ENCODE peak calls at places on chromosome 16, in eight cellular contexts. One of them, this sample, is unnamed. For H3K4me1, the result is how much of the 10 kb centered on the place peaks cover.

GRCh38 chr16:72989203-72989991 is 58.5 kb downstream of the ZFHX3 start:
- DNase-seq in esophagus squamous epithelium: no peak
- DNase-seq in body of pancreas: peak
- DNase-seq in aorta: no peak
- DNase-seq in fibroblast of lung: peak
- DNase-seq in adipocyte: peak
- DNase-seq in thoracic aorta: no peak
- DNase-seq in A673: peak
- DNase-seq in this sample: no peak

GRCh38 chr16:55559233-55559632 is 7.3 kb upstream of the CAPNS2 start:
- DNase-seq in aorta: no peak
- DNase-seq in adipocyte: peak
- DNase-seq in A673: no peak
- DNase-seq in thoracic aorta: no peak
- DNase-seq in fibroblast of lung: peak
- DNase-seq in esophagus squamous epithelium: no peak
- DNase-seq in body of pancreas: no peak
- DNase-seq in this sample: no peak

GRCh38 chr16:51374346-51374745 is 223.3 kb upstream of the SALL1 start:
- DNase-seq in aorta: no peak
- DNase-seq in A673: peak
- DNase-seq in body of pancreas: no peak
- DNase-seq in thoracic aorta: no peak
- DNase-seq in adipocyte: peak
- DNase-seq in esophagus squamous epithelium: no peak
- DNase-seq in fibroblast of lung: peak
- DNase-seq in this sample: no peak

GRCh38 chr16:22189473-22190168 is 16.5 kb upstream of the EEF2K start:
- DNase-seq in aorta: peak
- DNase-seq in esophagus squamous epithelium: peak
- DNase-seq in adipocyte: peak
- DNase-seq in A673: no peak
- DNase-seq in thoracic aorta: no peak
- DNase-seq in body of pancreas: peak
- DNase-seq in fibroblast of lung: peak
- DNase-seq in this sample: peak

GRCh38 chr16:11057696-11058345 is 113.5 kb downstream of the CLEC16A start:
- DNase-seq in thoracic aorta: no peak
- DNase-seq in fibroblast of lung: no peak
- DNase-seq in aorta: peak
- DNase-seq in esophagus squamous epithelium: no peak
- DNase-seq in body of pancreas: no peak
- DNase-seq in A673: peak
- DNase-seq in adipocyte: no peak
- DNase-seq in this sample: no peak

GRCh38 chr16:80517846-80518245 is 22.9 kb upstream of the DYNLRB2 start:
- DNase-seq in adipocyte: no peak
- DNase-seq in A673: no peak
- DNase-seq in thoracic aorta: no peak
- DNase-seq in fibroblast of lung: no peak
- DNase-seq in esophagus squamous epithelium: no peak
- DNase-seq in aorta: no peak
- DNase-seq in body of pancreas: no peak
- DNase-seq in this sample: no peak

GRCh38 chr16:79751785-79752184 is 151.2 kb upstream of the MAF start:
- DNase-seq in aorta: no peak
- DNase-seq in A673: no peak
- DNase-seq in esophagus squamous epithelium: no peak
- DNase-seq in body of pancreas: no peak
- DNase-seq in fibroblast of lung: peak
- DNase-seq in adipocyte: no peak
- DNase-seq in thoracic aorta: peak
- DNase-seq in this sample: no peak

GRCh38 chr16:84091460-84091859 is 25.3 kb downstream of the MBTPS1 start:
- DNase-seq in thoracic aorta: no peak
- DNase-seq in fibroblast of lung: no peak
- DNase-seq in aorta: no peak
- DNase-seq in adipocyte: no peak
- DNase-seq in esophagus squamous epithelium: no peak
- DNase-seq in body of pancreas: no peak
- DNase-seq in A673: no peak
- DNase-seq in this sample: peak

GRCh38 chr16:69754469-69755310 is at the start of gene NOB1:
- DNase-seq in aorta: peak
- DNase-seq in fibroblast of lung: peak
- DNase-seq in body of pancreas: peak
- DNase-seq in adipocyte: peak
- DNase-seq in A673: peak
- DNase-seq in thoracic aorta: peak
- DNase-seq in esophagus squamous epithelium: peak
- DNase-seq in this sample: peak

GRCh38 chr16:85935957-85936760 is 37.2 kb downstream of the IRF8 start:
- DNase-seq in A673: no peak
- DNase-seq in adipocyte: no peak
- DNase-seq in fibroblast of lung: no peak
- DNase-seq in body of pancreas: no peak
- DNase-seq in esophagus squamous epithelium: no peak
- DNase-seq in thoracic aorta: no peak
- DNase-seq in aorta: no peak
- DNase-seq in this sample: peak

GRCh38 chr16:87687998-87688529 is 77.7 kb downstream of the KLHDC4 start:
- DNase-seq in esophagus squamous epithelium: no peak
- DNase-seq in thoracic aorta: no peak
- DNase-seq in A673: no peak
- DNase-seq in body of pancreas: no peak
- DNase-seq in fibroblast of lung: no peak
- DNase-seq in adipocyte: no peak
- DNase-seq in aorta: no peak
- DNase-seq in this sample: no peak
- H3K4me1 ChIP-seq in esophagus squamous epithelium: under half
- H3K4me1 ChIP-seq in thoracic aorta: under half
- H3K4me1 ChIP-seq in A673: under half
- H3K4me1 ChIP-seq in body of pancreas: under half
- H3K4me1 ChIP-seq in fibroblast of lung: under half
- H3K4me1 ChIP-seq in adipocyte: under half
- H3K4me1 ChIP-seq in aorta: under half
- H3K4me1 ChIP-seq in this sample: under half

GRCh38 chr16:88462396-88462795 is 9.3 kb downstream of the ZFPM1 start:
- DNase-seq in adipocyte: no peak
- DNase-seq in body of pancreas: no peak
- DNase-seq in thoracic aorta: no peak
- DNase-seq in aorta: no peak
- DNase-seq in A673: no peak
- DNase-seq in fibroblast of lung: no peak
- DNase-seq in esophagus squamous epithelium: no peak
- DNase-seq in this sample: no peak

GRCh38 chr16:88463411-88463810 is 10.3 kb downstream of the ZFPM1 start:
- DNase-seq in aorta: no peak
- DNase-seq in adipocyte: no peak
- DNase-seq in esophagus squamous epithelium: no peak
- DNase-seq in A673: no peak
- DNase-seq in body of pancreas: no peak
- DNase-seq in fibroblast of lung: no peak
- DNase-seq in thoracic aorta: no peak
- DNase-seq in this sample: no peak

GRCh38 chr16:88459366-88460055 is 6.4 kb downstream of the ZFPM1 start:
- DNase-seq in fibroblast of lung: peak
- DNase-seq in A673: no peak
- DNase-seq in esophagus squamous epithelium: no peak
- DNase-seq in thoracic aorta: no peak
- DNase-seq in aorta: no peak
- DNase-seq in adipocyte: no peak
- DNase-seq in body of pancreas: no peak
- DNase-seq in this sample: no peak

GRCh38 chr16:88460496-88461169 is 7.6 kb downstream of the ZFPM1 start:
- DNase-seq in aorta: no peak
- DNase-seq in esophagus squamous epithelium: no peak
- DNase-seq in thoracic aorta: no peak
- DNase-seq in fibroblast of lung: no peak
- DNase-seq in adipocyte: no peak
- DNase-seq in A673: no peak
- DNase-seq in body of pancreas: no peak
- DNase-seq in this sample: no peak

DNA sequence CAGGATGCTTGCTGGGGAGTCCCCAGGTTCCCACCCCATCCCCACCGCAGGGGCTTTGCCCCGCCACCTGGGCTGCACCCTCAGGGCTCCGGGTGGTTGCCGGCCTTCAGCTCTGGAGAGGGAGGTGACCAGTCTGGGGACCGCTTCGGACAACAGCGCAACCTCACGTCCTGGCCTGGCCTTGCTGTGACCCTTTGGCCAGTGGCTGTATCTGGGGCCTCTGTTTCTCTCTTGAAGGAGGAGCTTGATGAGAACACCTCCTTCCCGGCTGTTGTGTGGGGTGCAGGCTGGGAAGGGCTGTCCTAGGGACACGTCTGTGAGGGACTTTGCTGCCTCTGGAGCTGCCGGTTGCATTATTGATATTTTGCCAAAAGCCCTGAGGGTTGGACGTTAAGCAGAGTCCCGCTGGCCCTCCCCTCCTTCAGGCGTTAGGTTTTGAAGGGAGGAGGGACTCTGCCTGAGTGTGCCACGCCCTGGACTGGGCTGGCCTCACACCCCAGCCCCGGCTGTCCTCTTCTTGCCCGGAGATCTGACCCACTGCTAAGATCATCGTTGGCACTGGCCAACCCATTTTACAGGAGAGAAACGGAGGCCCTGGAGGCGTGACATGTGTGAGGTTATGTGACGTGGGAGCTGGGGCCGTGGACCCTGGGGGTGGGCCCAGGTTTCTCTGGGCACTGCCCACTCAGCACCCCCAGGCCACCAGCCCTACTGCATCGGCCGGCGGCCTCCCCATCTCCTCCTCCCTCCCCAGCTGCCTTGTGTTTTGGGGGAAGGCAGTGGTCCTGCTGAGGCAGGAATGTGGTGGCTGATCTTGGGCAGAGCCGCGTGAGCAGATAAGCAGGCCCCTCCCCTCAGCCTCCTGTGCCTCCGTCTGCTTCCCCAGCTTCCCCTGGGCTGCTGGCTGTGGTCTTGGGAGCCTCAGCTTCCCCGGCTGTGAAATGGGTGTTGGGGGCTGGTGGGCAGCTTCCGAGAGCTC is 8.5 kb downstream of the ZFPM1 start:
- DNase-seq in thoracic aorta: no peak
- DNase-seq in A673: peak
- DNase-seq in aorta: no peak
- DNase-seq in adipocyte: no peak
- DNase-seq in esophagus squamous epithelium: no peak
- DNase-seq in fibroblast of lung: peak
- DNase-seq in body of pancreas: peak
- DNase-seq in this sample: no peak
- H3K4me1 ChIP-seq in thoracic aorta: under half
- H3K4me1 ChIP-seq in A673: under half
- H3K4me1 ChIP-seq in aorta: under half
- H3K4me1 ChIP-seq in adipocyte: under half
- H3K4me1 ChIP-seq in esophagus squamous epithelium: under half
- H3K4me1 ChIP-seq in fibroblast of lung: under half
- H3K4me1 ChIP-seq in body of pancreas: half or more
- H3K4me1 ChIP-seq in this sample: under half

GRCh38 chr16:49020436-49020835 is 261.2 kb downstream of the CBLN1 start:
- DNase-seq in A673: no peak
- DNase-seq in aorta: no peak
- DNase-seq in thoracic aorta: no peak
- DNase-seq in body of pancreas: no peak
- DNase-seq in adipocyte: no peak
- DNase-seq in fibroblast of lung: no peak
- DNase-seq in esophagus squamous epithelium: no peak
- DNase-seq in this sample: no peak
- H3K4me1 ChIP-seq in A673: under half
- H3K4me1 ChIP-seq in aorta: under half
- H3K4me1 ChIP-seq in thoracic aorta: under half
- H3K4me1 ChIP-seq in body of pancreas: under half
- H3K4me1 ChIP-seq in adipocyte: under half
- H3K4me1 ChIP-seq in fibroblast of lung: under half
- H3K4me1 ChIP-seq in esophagus squamous epithelium: under half
- H3K4me1 ChIP-seq in this sample: under half

GRCh38 chr16:66084306-66084705 is 282.2 kb upstream of the CDH5 start:
- DNase-seq in A673: no peak
- DNase-seq in thoracic aorta: no peak
- DNase-seq in esophagus squamous epithelium: no peak
- DNase-seq in body of pancreas: no peak
- DNase-seq in adipocyte: no peak
- DNase-seq in fibroblast of lung: no peak
- DNase-seq in aorta: no peak
- DNase-seq in this sample: no peak

GRCh38 chr16:66091462-66091861 is 275.0 kb upstream of the CDH5 start:
- DNase-seq in esophagus squamous epithelium: no peak
- DNase-seq in adipocyte: peak
- DNase-seq in body of pancreas: no peak
- DNase-seq in thoracic aorta: no peak
- DNase-seq in aorta: no peak
- DNase-seq in A673: no peak
- DNase-seq in fibroblast of lung: peak
- DNase-seq in this sample: no peak

GRCh38 chr16:66085651-66086050 is 280.8 kb upstream of the CDH5 start:
- DNase-seq in fibroblast of lung: no peak
- DNase-seq in esophagus squamous epithelium: no peak
- DNase-seq in body of pancreas: no peak
- DNase-seq in thoracic aorta: no peak
- DNase-seq in adipocyte: no peak
- DNase-seq in A673: no peak
- DNase-seq in aorta: no peak
- DNase-seq in this sample: no peak

GRCh38 chr16:66082424-66082823 is 284.1 kb upstream of the CDH5 start:
- DNase-seq in thoracic aorta: no peak
- DNase-seq in fibroblast of lung: no peak
- DNase-seq in esophagus squamous epithelium: no peak
- DNase-seq in adipocyte: no peak
- DNase-seq in body of pancreas: no peak
- DNase-seq in A673: no peak
- DNase-seq in aorta: no peak
- DNase-seq in this sample: no peak

DNA sequence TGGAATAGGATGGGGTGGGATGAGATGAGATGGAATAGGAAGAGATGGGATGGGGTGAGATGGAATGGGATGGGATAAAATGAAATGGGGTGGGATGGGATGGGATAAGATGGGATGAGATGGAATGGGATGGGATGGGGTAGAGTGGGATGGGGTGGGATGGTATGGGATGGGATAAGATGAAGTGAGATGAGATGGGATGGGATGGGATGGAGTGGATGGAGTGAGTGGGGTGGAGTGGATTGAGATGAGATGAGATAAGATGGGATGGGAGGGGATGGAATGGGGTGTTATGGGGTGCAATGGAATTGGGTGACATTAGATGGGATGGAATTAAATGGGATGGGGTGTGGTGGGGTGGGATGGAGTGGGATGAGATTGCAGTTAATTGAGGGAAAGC is 279.2 kb upstream of the CDH5 start:
- DNase-seq in fibroblast of lung: no peak
- DNase-seq in A673: no peak
- DNase-seq in aorta: no peak
- DNase-seq in adipocyte: no peak
- DNase-seq in body of pancreas: no peak
- DNase-seq in thoracic aorta: no peak
- DNase-seq in esophagus squamous epithelium: no peak
- DNase-seq in this sample: no peak
- H3K4me1 ChIP-seq in fibroblast of lung: under half
- H3K4me1 ChIP-seq in A673: under half
- H3K4me1 ChIP-seq in aorta: under half
- H3K4me1 ChIP-seq in adipocyte: under half
- H3K4me1 ChIP-seq in body of pancreas: under half
- H3K4me1 ChIP-seq in thoracic aorta: under half
- H3K4me1 ChIP-seq in esophagus squamous epithelium: under half
- H3K4me1 ChIP-seq in this sample: under half